ENCODE peak calls at places on chromosomes 2 and 18, in eight cellular contexts. One of them, this sample, is unnamed.
A peak's percentile ranks its signal among the peaks of the same experiment; 100 is the strongest.

GRCh38 chr18:80126797-80127196 is 17.7 kb downstream of the ADNP2 start:
- DNase-seq in T-helper 9 cell: no peak
- DNase-seq in brain microvascular endothelial cell: no peak
- DNase-seq in mesothelial cell of epicardium: no peak
- DNase-seq in substantia nigra: no peak
- DNase-seq in nephron progenitor cell: no peak
- DNase-seq in fibroblast of the conjunctiva: no peak
- DNase-seq in D341Med: no peak
- DNase-seq in this sample: no peak

GRCh38 chr2:168436840-168437239 is 19.2 kb upstream of the CERS6 start:
- DNase-seq in mesothelial cell of epicardium: no peak
- DNase-seq in nephron progenitor cell: no peak
- DNase-seq in T-helper 9 cell: no peak
- DNase-seq in substantia nigra: no peak
- DNase-seq in fibroblast of the conjunctiva: no peak
- DNase-seq in D341Med: no peak
- DNase-seq in brain microvascular endothelial cell: no peak
- DNase-seq in this sample: no peak

GRCh38 chr18:55515946-55516710 is 71.9 kb downstream of the TCF4 start:
- DNase-seq in nephron progenitor cell: no peak
- DNase-seq in fibroblast of the conjunctiva: no peak
- DNase-seq in mesothelial cell of epicardium: no peak
- DNase-seq in D341Med: no peak
- DNase-seq in T-helper 9 cell: no peak
- DNase-seq in brain microvascular endothelial cell: peak; percentile 56
- DNase-seq in substantia nigra: no peak
- DNase-seq in this sample: peak; percentile 63

GRCh38 chr2:36561223-36561944 is 36.6 kb downstream of the FEZ2 start:
- DNase-seq in brain microvascular endothelial cell: peak; percentile 91
- DNase-seq in mesothelial cell of epicardium: no peak
- DNase-seq in fibroblast of the conjunctiva: peak; percentile 53
- DNase-seq in T-helper 9 cell: no peak
- DNase-seq in D341Med: no peak
- DNase-seq in nephron progenitor cell: no peak
- DNase-seq in substantia nigra: no peak
- DNase-seq in this sample: peak; percentile 97

GRCh38 chr2:23351388-23352141 is 33.4 kb upstream of the KLHL29 start:
- DNase-seq in nephron progenitor cell: peak; percentile 85
- DNase-seq in T-helper 9 cell: no peak
- DNase-seq in substantia nigra: peak; percentile 67
- DNase-seq in mesothelial cell of epicardium: peak; percentile 76
- DNase-seq in D341Med: peak; percentile 91
- DNase-seq in fibroblast of the conjunctiva: peak; percentile 53
- DNase-seq in brain microvascular endothelial cell: peak; percentile 78
- DNase-seq in this sample: peak; percentile 78

GRCh38 chr2:216621292-216621691 is 11.9 kb upstream of the IGFBP2 start:
- DNase-seq in T-helper 9 cell: no peak
- DNase-seq in mesothelial cell of epicardium: no peak
- DNase-seq in D341Med: no peak
- DNase-seq in nephron progenitor cell: no peak
- DNase-seq in brain microvascular endothelial cell: no peak
- DNase-seq in substantia nigra: no peak
- DNase-seq in fibroblast of the conjunctiva: no peak
- DNase-seq in this sample: no peak

GRCh38 chr18:31487251-31488015 is 10.5 kb upstream of the DSG2 start:
- DNase-seq in T-helper 9 cell: no peak
- DNase-seq in nephron progenitor cell: no peak
- DNase-seq in fibroblast of the conjunctiva: peak; percentile 47
- DNase-seq in mesothelial cell of epicardium: no peak
- DNase-seq in substantia nigra: no peak
- DNase-seq in D341Med: no peak
- DNase-seq in brain microvascular endothelial cell: peak; percentile 86
- DNase-seq in this sample: peak; percentile 96

GRCh38 chr2:96928277-96928781 is 58.1 kb downstream of the FAM178B start:
- DNase-seq in substantia nigra: peak; percentile 36
- DNase-seq in fibroblast of the conjunctiva: no peak
- DNase-seq in brain microvascular endothelial cell: no peak
- DNase-seq in mesothelial cell of epicardium: no peak
- DNase-seq in nephron progenitor cell: no peak
- DNase-seq in T-helper 9 cell: no peak
- DNase-seq in D341Med: no peak
- DNase-seq in this sample: peak; percentile 9

GRCh38 chr2:219402665-219403515 is 15.2 kb upstream of the DNPEP start:
- DNase-seq in substantia nigra: peak; percentile 5
- DNase-seq in T-helper 9 cell: peak; percentile 36
- DNase-seq in nephron progenitor cell: peak; percentile 71
- DNase-seq in fibroblast of the conjunctiva: peak; percentile 79
- DNase-seq in brain microvascular endothelial cell: peak; percentile 69
- DNase-seq in mesothelial cell of epicardium: no peak
- DNase-seq in D341Med: peak; percentile 84
- DNase-seq in this sample: peak; percentile 81

GRCh38 chr2:113966832-113967231 is 76.9 kb downstream of the ACTR3 start:
- DNase-seq in nephron progenitor cell: no peak
- DNase-seq in fibroblast of the conjunctiva: no peak
- DNase-seq in brain microvascular endothelial cell: peak; percentile 35
- DNase-seq in substantia nigra: no peak
- DNase-seq in D341Med: no peak
- DNase-seq in T-helper 9 cell: no peak
- DNase-seq in mesothelial cell of epicardium: no peak
- DNase-seq in this sample: peak; percentile 58

GRCh38 chr18:21132398-21132918 is 20.8 kb upstream of the ROCK1 start:
- DNase-seq in mesothelial cell of epicardium: no peak
- DNase-seq in brain microvascular endothelial cell: no peak
- DNase-seq in T-helper 9 cell: no peak
- DNase-seq in D341Med: no peak
- DNase-seq in fibroblast of the conjunctiva: no peak
- DNase-seq in nephron progenitor cell: no peak
- DNase-seq in substantia nigra: no peak
- DNase-seq in this sample: no peak

This sample was measured in kidney tubule cell.